ENCODE peak calls at places on chromosomes 16 and 17, in seven cellular contexts. One of them, this sample, is unnamed. For H3K4me1, the result is how much of the 10 kb centered on the place peaks cover.

GRCh38 chr16:67395458-67396158 is 2.3 kb upstream of the TPPP3 start:
- DNase-seq in psoas muscle: no peak
- DNase-seq in IMR-90: peak
- DNase-seq in A549: no peak
- DNase-seq in right atrium auricular region: no peak
- DNase-seq in GM12878: no peak
- DNase-seq in stomach: no peak
- DNase-seq in this sample: no peak

GRCh38 chr17:78541488-78542237 is 35.5 kb downstream of the DNAH17 start:
- DNase-seq in psoas muscle: no peak
- DNase-seq in IMR-90: no peak
- DNase-seq in A549: peak
- DNase-seq in right atrium auricular region: no peak
- DNase-seq in GM12878: no peak
- DNase-seq in stomach: no peak
- DNase-seq in this sample: no peak

GRCh38 chr16:12685806-12686205 is 117.9 kb downstream of the CPPED1 start:
- DNase-seq in psoas muscle: no peak
- DNase-seq in IMR-90: no peak
- DNase-seq in A549: no peak
- DNase-seq in right atrium auricular region: no peak
- DNase-seq in GM12878: no peak
- DNase-seq in stomach: no peak
- DNase-seq in this sample: no peak

GRCh38 chr16:83954577-83955016 is 1.6 kb downstream of the OSGIN1 start:
- DNase-seq in psoas muscle: peak
- DNase-seq in IMR-90: peak
- DNase-seq in A549: peak
- DNase-seq in right atrium auricular region: peak
- DNase-seq in GM12878: no peak
- DNase-seq in stomach: peak
- DNase-seq in this sample: peak

GRCh38 chr17:3738562-3739295 is 15.0 kb downstream of the HASPIN start:
- DNase-seq in psoas muscle: no peak
- DNase-seq in IMR-90: peak
- DNase-seq in A549: no peak
- DNase-seq in right atrium auricular region: no peak
- DNase-seq in GM12878: no peak
- DNase-seq in stomach: peak
- DNase-seq in this sample: no peak

GRCh38 chr17:70405492-70406220 is 236.3 kb downstream of the KCNJ2 start:
- DNase-seq in psoas muscle: no peak
- DNase-seq in IMR-90: peak
- DNase-seq in A549: peak
- DNase-seq in right atrium auricular region: no peak
- DNase-seq in GM12878: peak
- DNase-seq in stomach: no peak
- DNase-seq in this sample: no peak

GRCh38 chr17:56835259-56835575 is 1.3 kb downstream of the DGKE start:
- DNase-seq in psoas muscle: no peak
- DNase-seq in IMR-90: peak
- DNase-seq in A549: no peak
- DNase-seq in right atrium auricular region: no peak
- DNase-seq in GM12878: no peak
- DNase-seq in stomach: no peak
- DNase-seq in this sample: no peak

GRCh38 chr17:77881545-77881944 is 77.0 kb upstream of the TNRC6C start:
- DNase-seq in psoas muscle: peak
- DNase-seq in IMR-90: peak
- DNase-seq in A549: no peak
- DNase-seq in right atrium auricular region: peak
- DNase-seq in GM12878: peak
- DNase-seq in stomach: peak
- DNase-seq in this sample: peak

GRCh38 chr16:23229714-23230113 is 47.2 kb downstream of the SCNN1G start:
- DNase-seq in psoas muscle: no peak
- DNase-seq in IMR-90: no peak
- DNase-seq in A549: no peak
- DNase-seq in right atrium auricular region: no peak
- DNase-seq in GM12878: no peak
- DNase-seq in stomach: no peak
- DNase-seq in this sample: no peak

GRCh38 chr16:84859681-84860080 is 39.9 kb downstream of the CRISPLD2 start:
- DNase-seq in psoas muscle: no peak
- DNase-seq in IMR-90: no peak
- DNase-seq in A549: no peak
- DNase-seq in right atrium auricular region: no peak
- DNase-seq in GM12878: no peak
- DNase-seq in stomach: no peak
- DNase-seq in this sample: no peak

GRCh38 chr17:42345396-42346078 is 42.7 kb downstream of the STAT3 start:
- DNase-seq in psoas muscle: no peak
- DNase-seq in IMR-90: no peak
- DNase-seq in A549: no peak
- DNase-seq in right atrium auricular region: no peak
- DNase-seq in GM12878: no peak
- DNase-seq in stomach: no peak
- DNase-seq in this sample: no peak

GRCh38 chr17:43689814-43690213 is 28.1 kb upstream of the MEOX1 start:
- DNase-seq in psoas muscle: no peak
- DNase-seq in IMR-90: no peak
- DNase-seq in A549: no peak
- DNase-seq in right atrium auricular region: no peak
- DNase-seq in GM12878: no peak
- DNase-seq in stomach: no peak
- DNase-seq in this sample: no peak

GRCh38 chr16:68416057-68417046 is 32.0 kb downstream of the SMPD3 start:
- DNase-seq in psoas muscle: no peak
- DNase-seq in IMR-90: no peak
- DNase-seq in A549: no peak
- DNase-seq in right atrium auricular region: no peak
- DNase-seq in GM12878: no peak
- DNase-seq in stomach: peak
- DNase-seq in this sample: no peak

GRCh38 chr17:28763804-28764266 is 20.0 kb downstream of the TRAF4 start:
- DNase-seq in psoas muscle: peak
- DNase-seq in IMR-90: peak
- DNase-seq in A549: peak
- DNase-seq in right atrium auricular region: peak
- DNase-seq in GM12878: no peak
- DNase-seq in stomach: peak
- DNase-seq in this sample: peak

GRCh38 chr17:74452841-74453661 is 13.4 kb upstream of the CD300A start:
- DNase-seq in psoas muscle: no peak
- DNase-seq in IMR-90: no peak
- DNase-seq in A549: no peak
- DNase-seq in right atrium auricular region: peak
- DNase-seq in GM12878: no peak
- DNase-seq in stomach: no peak
- DNase-seq in this sample: peak

GRCh38 chr17:83196088-83196765 is 116.8 kb downstream of the METRNL start:
- DNase-seq in psoas muscle: peak
- DNase-seq in IMR-90: peak
- DNase-seq in A549: no peak
- DNase-seq in right atrium auricular region: no peak
- DNase-seq in GM12878: no peak
- DNase-seq in stomach: no peak
- DNase-seq in this sample: no peak

GRCh38 chr17:50893183-50893993 is 27.2 kb upstream of the TOB1 start:
- DNase-seq in psoas muscle: no peak
- DNase-seq in IMR-90: peak
- DNase-seq in A549: peak
- DNase-seq in right atrium auricular region: no peak
- DNase-seq in GM12878: no peak
- DNase-seq in stomach: no peak
- DNase-seq in this sample: no peak

GRCh38 chr16:47065766-47066688 is 77.7 kb downstream of the NETO2 start:
- DNase-seq in psoas muscle: no peak
- DNase-seq in IMR-90: no peak
- DNase-seq in A549: no peak
- DNase-seq in right atrium auricular region: peak
- DNase-seq in GM12878: no peak
- DNase-seq in stomach: no peak
- DNase-seq in this sample: no peak

GRCh38 chr16:47067203-47067602 is 76.5 kb downstream of the NETO2 start:
- DNase-seq in psoas muscle: no peak
- DNase-seq in IMR-90: no peak
- DNase-seq in A549: no peak
- DNase-seq in right atrium auricular region: peak
- DNase-seq in GM12878: no peak
- DNase-seq in stomach: no peak
- DNase-seq in this sample: no peak

GRCh38 chr16:47061204-47061603 is 82.5 kb downstream of the NETO2 start:
- DNase-seq in psoas muscle: no peak
- DNase-seq in IMR-90: no peak
- DNase-seq in A549: no peak
- DNase-seq in right atrium auricular region: no peak
- DNase-seq in GM12878: no peak
- DNase-seq in stomach: no peak
- DNase-seq in this sample: peak

GRCh38 chr16:47063011-47063724 is 80.6 kb downstream of the NETO2 start:
- DNase-seq in psoas muscle: no peak
- DNase-seq in IMR-90: no peak
- DNase-seq in A549: no peak
- DNase-seq in right atrium auricular region: no peak
- DNase-seq in GM12878: no peak
- DNase-seq in stomach: no peak
- DNase-seq in this sample: peak

DNA sequence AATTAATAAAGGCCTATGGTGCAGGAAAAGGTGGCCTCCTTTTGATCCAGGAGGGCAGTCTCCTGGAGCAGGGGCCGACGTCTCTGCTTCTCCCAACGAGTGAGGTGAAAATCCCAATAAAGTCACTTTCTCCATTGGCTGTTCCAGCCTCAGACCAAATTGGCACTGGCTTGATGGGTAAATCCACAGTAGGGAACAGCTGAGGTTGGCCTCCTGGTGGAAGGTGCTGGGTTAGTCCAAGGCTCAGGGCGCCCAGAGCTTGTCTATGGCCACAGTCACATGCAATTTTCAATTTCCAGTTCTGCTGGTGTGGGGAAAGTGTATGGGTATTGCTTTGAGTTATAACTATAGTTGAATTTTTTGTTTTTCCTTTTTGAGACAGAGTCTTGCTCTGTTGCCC is 79.0 kb downstream of the NETO2 start:
- DNase-seq in psoas muscle: no peak
- DNase-seq in IMR-90: no peak
- DNase-seq in A549: no peak
- DNase-seq in right atrium auricular region: peak
- DNase-seq in GM12878: no peak
- DNase-seq in stomach: no peak
- DNase-seq in this sample: no peak
- TF ChIP-seq CTCF in psoas muscle: no peak
- TF ChIP-seq CTCF in IMR-90: no peak
- TF ChIP-seq CTCF in A549: no peak
- TF ChIP-seq CTCF in right atrium auricular region: no peak
- TF ChIP-seq CTCF in GM12878: no peak
- TF ChIP-seq CTCF in stomach: no peak
- TF ChIP-seq CTCF in this sample: no peak

GRCh38 chr17:40318835-40319332 is 9.9 kb downstream of the RARA start:
- DNase-seq in psoas muscle: no peak
- DNase-seq in IMR-90: no peak
- DNase-seq in A549: no peak
- DNase-seq in right atrium auricular region: no peak
- DNase-seq in GM12878: no peak
- DNase-seq in stomach: no peak
- DNase-seq in this sample: peak
- H3K4me1 ChIP-seq in psoas muscle: half or more
- H3K4me1 ChIP-seq in IMR-90: half or more
- H3K4me1 ChIP-seq in A549: half or more
- H3K4me1 ChIP-seq in right atrium auricular region: half or more
- H3K4me1 ChIP-seq in GM12878: under half
- H3K4me1 ChIP-seq in stomach: half or more
- H3K4me1 ChIP-seq in this sample: half or more

GRCh38 chr16:88972349-88972748 is 4.7 kb downstream of the CBFA2T3 start:
- DNase-seq in psoas muscle: no peak
- DNase-seq in IMR-90: no peak
- DNase-seq in A549: no peak
- DNase-seq in right atrium auricular region: no peak
- DNase-seq in GM12878: no peak
- DNase-seq in stomach: no peak
- DNase-seq in this sample: no peak

GRCh38 chr16:88973007-88973410 is 4.0 kb downstream of the CBFA2T3 start:
- DNase-seq in psoas muscle: no peak
- DNase-seq in IMR-90: no peak
- DNase-seq in A549: no peak
- DNase-seq in right atrium auricular region: no peak
- DNase-seq in GM12878: no peak
- DNase-seq in stomach: no peak
- DNase-seq in this sample: no peak

GRCh38 chr16:88970095-88970494 is 6.9 kb downstream of the CBFA2T3 start:
- DNase-seq in psoas muscle: no peak
- DNase-seq in IMR-90: no peak
- DNase-seq in A549: no peak
- DNase-seq in right atrium auricular region: no peak
- DNase-seq in GM12878: no peak
- DNase-seq in stomach: no peak
- DNase-seq in this sample: no peak

GRCh38 chr16:88970539-88971065 is 6.4 kb downstream of the CBFA2T3 start:
- DNase-seq in psoas muscle: no peak
- DNase-seq in IMR-90: no peak
- DNase-seq in A549: no peak
- DNase-seq in right atrium auricular region: no peak
- DNase-seq in GM12878: no peak
- DNase-seq in stomach: no peak
- DNase-seq in this sample: no peak

DNA sequence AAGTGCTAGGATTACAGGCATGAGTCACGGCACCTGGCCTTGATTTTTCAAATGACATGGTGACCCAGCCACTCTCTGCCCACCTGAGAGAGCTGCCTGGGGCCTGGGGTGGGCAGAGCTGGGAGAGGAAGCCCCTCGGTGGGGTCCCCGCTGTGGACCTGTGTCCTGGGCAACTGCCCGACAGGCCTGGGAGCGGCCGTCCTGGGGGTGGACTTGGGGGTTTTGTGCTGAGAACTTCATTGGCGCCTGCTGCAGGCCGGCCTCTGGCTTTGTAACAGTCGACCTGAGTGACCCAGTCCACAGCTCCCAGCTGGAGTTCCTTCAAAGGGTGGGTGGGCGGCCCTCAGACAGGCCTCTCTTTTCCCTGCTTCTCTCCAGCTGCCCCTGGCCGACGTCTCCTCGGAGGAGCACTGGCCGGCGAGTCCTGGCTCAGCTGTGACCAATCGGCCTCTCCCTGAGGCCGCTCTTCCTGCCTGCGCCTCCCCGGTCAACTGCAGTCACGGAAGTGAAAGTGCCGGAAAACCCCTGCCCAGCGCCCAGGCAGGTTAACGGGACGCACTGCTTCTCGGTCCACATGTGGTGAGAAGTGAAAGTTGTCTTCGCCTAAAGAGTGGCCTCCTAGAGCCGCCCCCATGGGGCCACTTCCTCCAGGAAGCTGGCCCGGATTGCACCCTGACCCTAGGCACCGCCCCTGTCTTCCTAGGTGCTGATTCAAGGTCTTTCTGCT is 5.5 kb downstream of the CBFA2T3 start:
- DNase-seq in psoas muscle: no peak
- DNase-seq in IMR-90: no peak
- DNase-seq in A549: no peak
- DNase-seq in right atrium auricular region: no peak
- DNase-seq in GM12878: peak
- DNase-seq in stomach: no peak
- DNase-seq in this sample: no peak
- H3K27ac ChIP-seq in psoas muscle: no peak
- H3K27ac ChIP-seq in IMR-90: no peak
- H3K27ac ChIP-seq in A549: no peak
- H3K27ac ChIP-seq in right atrium auricular region: no peak
- H3K27ac ChIP-seq in GM12878: peak
- H3K27ac ChIP-seq in stomach: no peak
- H3K27ac ChIP-seq in this sample: no peak

GRCh38 chr16:82773018-82773417 is 146.2 kb downstream of the CDH13 start:
- DNase-seq in psoas muscle: no peak
- DNase-seq in IMR-90: peak
- DNase-seq in A549: no peak
- DNase-seq in right atrium auricular region: no peak
- DNase-seq in GM12878: no peak
- DNase-seq in stomach: no peak
- DNase-seq in this sample: no peak
- TF ChIP-seq CTCF in psoas muscle: no peak
- TF ChIP-seq CTCF in IMR-90: no peak
- TF ChIP-seq CTCF in A549: no peak
- TF ChIP-seq CTCF in right atrium auricular region: no peak
- TF ChIP-seq CTCF in GM12878: no peak
- TF ChIP-seq CTCF in stomach: no peak
- TF ChIP-seq CTCF in this sample: no peak